ENCODE peak calls at places on chromosomes 12 and 14, in nine cellular contexts. L is astrocyte of the spinal cord; I is hepatocyte; N is mucosa of descending colon; Q is A549; B is CD4-positive, alpha-beta T cell; K is brain microvascular endothelial cell; O is ovary; T is HepG2. V is an unnamed sample.

GRCh38 chr14:98325761-98326160 is 946.2 kb downstream of the BCL11B start:
- DNase-seq in L (no peak), I (peak), N (no peak), Q (no peak), B (no peak), K (no peak), O (no peak), T (no peak), V (no peak)

GRCh38 chr12:41205070-41205715 is 17.1 kb downstream of the PDZRN4 start:
- DNase-seq in L (peak), I (no peak), N (no peak), Q (no peak), B (no peak), K (no peak), O (no peak), T (no peak), V (no peak)

GRCh38 chr12:32322354-32322753 is 77.0 kb upstream of the FGD4 start:
- DNase-seq in L (no peak), I (no peak), N (no peak), Q (no peak), B (no peak), K (no peak), O (no peak), T (no peak), V (no peak)

GRCh38 chr14:74627071-74627470 is 15.0 kb upstream of the LTBP2 start:
- DNase-seq in L (no peak), I (no peak), N (no peak), Q (no peak), B (no peak), K (no peak), O (no peak), T (no peak), V (no peak)

GRCh38 chr12:70756791-70757190 is 119.6 kb upstream of the PTPRB start:
- DNase-seq in L (no peak), I (no peak), N (no peak), Q (no peak), B (no peak), K (no peak), O (no peak), T (no peak), V (no peak)

GRCh38 chr14:69398053-69398817 is at the start of the genes ERH and SLC39A9:
- DNase-seq in L (peak), I (peak), N (peak), Q (peak), B (peak), K (peak), O (peak), T (peak), V (peak)

GRCh38 chr12:132842449-132843045 is 13.9 kb upstream of the GOLGA3 start:
- DNase-seq in L (no peak), I (no peak), N (no peak), Q (no peak), B (no peak), K (no peak), O (no peak), T (no peak), V (no peak)

GRCh38 chr12:109734219-109735000 is 20.8 kb downstream of the FAM222A start:
- DNase-seq in L (no peak), I (no peak), N (peak), Q (no peak), B (no peak), K (no peak), O (peak), T (no peak), V (no peak)

GRCh38 chr12:124240493-124240892 is 54.4 kb upstream of the RFLNA start:
- DNase-seq in L (no peak), I (no peak), N (no peak), Q (peak), B (no peak), K (peak), O (no peak), T (no peak), V (no peak)

GRCh38 chr14:102993523-102993922 is 63.8 kb downstream of the CDC42BPB start:
- DNase-seq in L (peak), I (peak), N (peak), Q (peak), B (no peak), K (peak), O (no peak), T (peak), V (no peak)

GRCh38 chr14:61179061-61179675 is 102.0 kb downstream of the TMEM30B start:
- DNase-seq in L (no peak), I (no peak), N (no peak), Q (peak), B (no peak), K (peak), O (no peak), T (peak), V (no peak)

GRCh38 chr12:45557020-45557419 is 172.5 kb upstream of the ARID2 start:
- DNase-seq in L (no peak), I (no peak), N (no peak), Q (no peak), B (no peak), K (no peak), O (no peak), T (no peak), V (no peak)

GRCh38 chr12:96786808-96787207 is 120.2 kb upstream of the NEDD1 start:
- DNase-seq in L (no peak), I (no peak), N (no peak), Q (no peak), B (no peak), K (no peak), O (no peak), T (no peak), V (no peak)

GRCh38 chr14:22159049-22159448 is 430.0 kb downstream of the DAD1 start:
- DNase-seq in L (peak), I (no peak), N (no peak), Q (no peak), B (no peak), K (no peak), O (no peak), T (no peak), V (no peak)

GRCh38 chr12:91272456-91273063 is 89.9 kb upstream of the DCN start:
- DNase-seq in L (peak), I (no peak), N (peak), Q (no peak), B (no peak), K (peak), O (peak), T (no peak), V (no peak)

GRCh38 chr14:74503256-74503972 is 9.8 kb downstream of the ISCA2 start:
- DNase-seq in L (no peak), I (no peak), N (peak), Q (no peak), B (no peak), K (no peak), O (no peak), T (no peak), V (no peak)

GRCh38 chr14:51081209-51081608 is 13.7 kb downstream of the TRIM9 start:
- DNase-seq in L (no peak), I (no peak), N (no peak), Q (no peak), B (no peak), K (no peak), O (no peak), T (no peak), V (no peak)

GRCh38 chr12:80761818-80762217 is 45.1 kb downstream of the MYF5 start:
- DNase-seq in L (no peak), I (peak), N (no peak), Q (no peak), B (no peak), K (no peak), O (no peak), T (peak), V (no peak)

GRCh38 chr12:79514730-79515525 is 175.8 kb downstream of the PAWR start:
- DNase-seq in L (peak), I (no peak), N (no peak), Q (no peak), B (no peak), K (no peak), O (no peak), T (no peak), V (no peak)

GRCh38 chr12:75674393-75674792 is 163.0 kb upstream of the KRR1 start:
- DNase-seq in L (no peak), I (no peak), N (no peak), Q (no peak), B (no peak), K (no peak), O (no peak), T (no peak), V (no peak)

GRCh38 chr14:39576258-39576657 is 144.0 kb upstream of the FBXO33 start:
- DNase-seq in L (peak), I (no peak), N (no peak), Q (no peak), B (no peak), K (no peak), O (no peak), T (no peak), V (no peak)
- TF ChIP-seq CTCF in L (peak), I (no peak), N (no peak), Q (no peak), B (no peak), K (no peak), O (no peak), T (peak), V (peak)

GRCh38 chr14:73277376-73277775 is 40.1 kb downstream of the PAPLN start:
- DNase-seq in L (no peak), I (no peak), N (no peak), Q (no peak), B (no peak), K (no peak), O (no peak), T (no peak), V (no peak)

GRCh38 chr14:73285979-73286378 is 48.7 kb downstream of the PAPLN start:
- DNase-seq in L (no peak), I (no peak), N (no peak), Q (no peak), B (no peak), K (no peak), O (no peak), T (no peak), V (no peak)

GRCh38 chr14:73283592-73284379 is 46.5 kb downstream of the PAPLN start:
- DNase-seq in L (peak), I (no peak), N (no peak), Q (no peak), B (no peak), K (no peak), O (no peak), T (no peak), V (no peak)

GRCh38 chr14:73276836-73277235 is 39.5 kb downstream of the PAPLN start:
- DNase-seq in L (no peak), I (no peak), N (peak), Q (no peak), B (no peak), K (no peak), O (no peak), T (no peak), V (no peak)

DNA sequence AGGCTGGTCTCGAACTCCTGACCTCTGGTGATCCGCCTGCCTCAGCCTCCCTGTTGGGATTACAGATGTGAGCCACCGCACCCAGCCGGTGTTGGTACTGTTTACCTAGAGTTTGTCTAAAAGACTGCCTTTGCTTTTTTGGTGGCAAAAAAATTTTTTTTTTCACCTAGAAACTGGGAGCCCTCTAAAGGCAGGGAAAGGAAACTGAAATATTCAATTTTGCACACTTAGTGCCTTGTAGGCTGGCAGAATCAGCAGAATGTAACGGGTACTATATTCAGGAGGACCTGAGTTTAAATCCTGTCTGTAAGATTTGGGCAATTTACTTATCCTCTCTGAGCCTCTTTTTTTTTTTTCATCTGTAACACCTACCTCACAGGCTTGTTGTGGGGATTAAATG is 43.6 kb downstream of the PAPLN start:
- DNase-seq in L (no peak), I (no peak), N (no peak), Q (no peak), B (no peak), K (no peak), O (no peak), T (no peak), V (no peak)
- TF ChIP-seq CTCF in L (no peak), I (no peak), N (no peak), Q (peak), B (no peak), K (no peak), O (no peak), T (no peak), V (no peak)

GRCh38 chr12:52759695-52760094 is 17.4 kb downstream of the KRT76 start:
- DNase-seq in L (no peak), I (no peak), N (no peak), Q (no peak), B (no peak), K (no peak), O (no peak), T (no peak), V (no peak)
- TF ChIP-seq CTCF in L (no peak), I (no peak), N (no peak), Q (no peak), B (no peak), K (no peak), O (no peak), T (no peak), V (no peak)

DNA sequence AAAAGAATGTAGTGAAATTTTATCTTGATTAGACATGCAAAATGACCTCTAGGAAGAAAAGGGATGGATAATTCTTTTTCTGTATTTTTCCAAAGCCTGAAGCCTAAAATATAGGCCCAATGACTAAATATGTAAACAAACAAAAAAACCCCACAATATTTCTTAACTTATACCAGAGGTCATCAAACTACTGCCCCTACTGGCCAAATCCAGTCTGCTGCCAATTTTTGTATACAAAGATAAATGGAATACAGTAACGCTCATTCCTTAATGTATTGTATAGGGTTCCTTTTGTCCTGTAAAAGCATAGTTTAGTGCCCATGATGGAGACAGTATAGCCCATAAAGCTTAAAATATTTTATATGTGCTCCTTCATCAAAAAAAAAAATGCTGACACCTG is 145.7 kb upstream of the ALG10 start:
- DNase-seq in L (no peak), I (no peak), N (no peak), Q (no peak), B (no peak), K (no peak), O (no peak), T (no peak), V (no peak)
- TF ChIP-seq CTCF in L (no peak), I (no peak), N (no peak), Q (no peak), B (no peak), K (no peak), O (no peak), T (no peak), V (peak)

GRCh38 chr12:539540-540310 is 80.0 kb downstream of the B4GALNT3 start:
- DNase-seq in L (no peak), I (no peak), N (peak), Q (no peak), B (no peak), K (no peak), O (no peak), T (no peak), V (no peak)

GRCh38 chr12:538731-539539 is 79.2 kb downstream of the B4GALNT3 start:
- DNase-seq in L (peak), I (no peak), N (peak), Q (no peak), B (peak), K (peak), O (no peak), T (no peak), V (no peak)

GRCh38 chr12:536751-537150 is 77.0 kb downstream of the B4GALNT3 start:
- DNase-seq in L (no peak), I (no peak), N (no peak), Q (no peak), B (no peak), K (no peak), O (no peak), T (no peak), V (no peak)

GRCh38 chr12:535396-535795 is 75.7 kb downstream of the B4GALNT3 start:
- DNase-seq in L (no peak), I (no peak), N (no peak), Q (no peak), B (no peak), K (no peak), O (no peak), T (no peak), V (no peak)

DNA sequence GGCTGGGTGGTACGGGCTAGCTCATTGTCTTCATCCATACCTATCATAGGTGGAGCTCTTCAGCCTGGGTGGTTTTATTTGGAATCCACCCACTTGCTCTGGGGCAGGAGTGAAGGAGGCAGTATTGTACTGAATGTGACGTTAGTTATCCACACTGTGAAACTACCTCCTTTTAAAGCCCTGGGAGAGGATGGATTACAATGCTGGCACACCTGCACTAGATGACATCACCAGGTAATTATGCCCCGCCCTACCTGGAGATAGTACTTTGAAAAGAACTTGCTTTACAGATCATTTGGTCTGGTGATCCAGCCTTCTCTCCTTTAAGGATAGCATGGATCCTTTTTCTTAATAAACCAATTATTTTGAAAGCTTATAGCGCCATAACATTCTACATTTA is 78.0 kb downstream of the B4GALNT3 start:
- DNase-seq in L (no peak), I (peak), N (peak), Q (no peak), B (no peak), K (no peak), O (no peak), T (no peak), V (no peak)
- TF ChIP-seq CTCF in L (no peak), I (no peak), N (no peak), Q (no peak), B (no peak), K (no peak), O (no peak), T (no peak), V (no peak)

DNA sequence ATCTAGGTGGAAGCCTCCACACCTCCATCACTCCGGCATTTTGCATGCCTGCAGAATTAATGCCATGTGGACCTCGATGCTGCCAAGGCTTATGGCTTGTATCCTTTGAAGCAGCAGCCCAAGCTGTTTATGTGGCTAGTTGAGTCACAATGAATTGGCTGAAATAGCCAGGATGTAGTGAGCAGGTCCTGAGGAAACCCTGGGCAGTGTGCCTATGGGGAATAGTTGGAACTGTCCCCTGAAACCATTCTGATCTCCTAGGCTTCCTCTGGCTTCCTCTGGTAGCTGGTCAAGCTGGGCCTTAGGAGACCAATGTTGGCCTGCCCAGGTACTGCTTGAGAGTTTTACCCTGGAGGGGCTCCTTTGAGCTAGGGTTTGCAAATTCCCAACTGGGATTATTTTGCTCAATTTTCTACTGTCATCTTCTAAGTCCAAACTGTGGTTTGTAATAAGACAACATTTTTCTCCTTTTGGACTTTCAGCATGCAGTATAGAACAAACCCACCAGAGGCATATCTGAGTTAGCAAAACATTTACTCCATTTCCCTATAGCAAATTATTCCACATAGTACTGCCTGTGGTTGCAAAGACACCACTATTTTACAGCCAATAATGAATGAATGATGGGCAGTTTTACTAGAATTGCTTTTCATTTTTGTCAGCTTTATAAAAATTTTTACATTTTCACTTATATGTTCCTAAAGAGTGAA is 85.1 kb upstream of the AMIGO2 start:
- DNase-seq in L (peak), I (no peak), N (no peak), Q (no peak), B (no peak), K (no peak), O (no peak), T (no peak), V (no peak)
- TF ChIP-seq CTCF in L (peak), I (peak), N (no peak), Q (no peak), B (no peak), K (no peak), O (no peak), T (no peak), V (peak)

GRCh38 chr14:104144453-104144790 is 6.0 kb downstream of the KIF26A start:
- DNase-seq in L (no peak), I (no peak), N (no peak), Q (no peak), B (no peak), K (no peak), O (no peak), T (no peak), V (no peak)

GRCh38 chr14:104146651-104147345 is 8.4 kb downstream of the KIF26A start:
- DNase-seq in L (no peak), I (no peak), N (peak), Q (no peak), B (no peak), K (no peak), O (peak), T (no peak), V (no peak)

GRCh38 chr14:104145826-104146642 is 7.6 kb downstream of the KIF26A start:
- DNase-seq in L (no peak), I (no peak), N (peak), Q (no peak), B (no peak), K (no peak), O (peak), T (no peak), V (no peak)

GRCh38 chr14:104143521-104144452 is 5.4 kb downstream of the KIF26A start:
- DNase-seq in L (no peak), I (no peak), N (peak), Q (no peak), B (no peak), K (no peak), O (no peak), T (no peak), V (no peak)

GRCh38 chr14:104144911-104145825 is 6.8 kb downstream of the KIF26A start:
- DNase-seq in L (no peak), I (no peak), N (peak), Q (no peak), B (no peak), K (no peak), O (peak), T (no peak), V (no peak)
- TF ChIP-seq CTCF in L (no peak), I (no peak), N (no peak), Q (no peak), B (no peak), K (no peak), O (no peak), T (no peak), V (no peak)

DNA sequence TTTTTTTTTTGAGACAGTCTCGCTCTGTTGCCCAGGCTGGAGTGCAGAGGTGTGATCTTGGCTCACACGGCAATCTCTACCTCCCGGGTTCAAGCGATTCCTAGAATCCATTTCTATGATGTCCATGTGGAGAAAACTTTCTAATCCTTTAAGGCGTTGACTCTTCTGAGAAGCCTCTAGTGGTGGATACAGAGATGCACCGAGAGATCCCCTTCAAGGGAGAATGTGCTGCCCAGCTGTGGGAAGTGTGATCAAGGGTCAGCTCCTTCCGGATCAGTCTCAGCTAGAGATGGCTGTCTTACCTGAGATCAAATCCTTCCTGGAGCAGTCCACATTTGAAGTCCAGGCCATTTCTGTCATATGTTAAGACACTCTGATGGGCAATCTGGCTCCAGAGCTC is 92.7 kb upstream of the HECTD1 start:
- DNase-seq in L (no peak), I (no peak), N (no peak), Q (peak), B (no peak), K (no peak), O (no peak), T (no peak), V (no peak)
- TF ChIP-seq CTCF in L (no peak), I (no peak), N (no peak), Q (peak), B (no peak), K (peak), O (no peak), T (peak), V (no peak)

V was measured in progenitor cell of endocrine pancreas.